ENCODE peak calls at places on chromosomes 6 and 20, in four cellular contexts. K is mesendoderm; L is B cell; Q is stimulated activated CD4-positive, alpha-beta T cell treated with anti-CD3 and anti-CD28 coated beads, Interleukin-15, amount 100 ng/mL, for 24 hours. E is an unnamed sample.

GRCh38 chr20:5630071-5630470 is 120.1 kb upstream of the SHLD1 start:
- DNase-seq in Q (no peak), K (no peak), L (no peak), E (peak; percentile 24)

GRCh38 chr20:24952376-24953203 is 3.5 kb downstream of the CST7 start:
- DNase-seq in Q (no peak), K (no peak), L (no peak), E (no peak)

GRCh38 chr20:61932711-61933480 is 132.8 kb downstream of the TAF4 start:
- DNase-seq in Q (no peak), K (no peak), L (no peak), E (no peak)

GRCh38 chr6:14021449-14021848 is 96.1 kb upstream of the CD83 start:
- DNase-seq in Q (no peak), K (no peak), L (no peak), E (no peak)

GRCh38 chr6:156645106-156645505 is 132.1 kb upstream of the ARID1B start:
- DNase-seq in Q (no peak), K (no peak), L (no peak), E (peak; percentile 43)

GRCh38 chr20:38748863-38749153 is 548 bp downstream of the ACTR5 start:
- DNase-seq in L (no peak), Q (peak; percentile 73), K (peak; percentile 77), E (no peak)

GRCh38 chr20:54140927-54141566 is 32.7 kb downstream of the CYP24A1 start:
- DNase-seq in Q (no peak), K (peak; percentile 11), L (no peak), E (peak; percentile 59)

GRCh38 chr6:159510141-159510540 is 182.9 kb downstream of the SOD2 start:
- DNase-seq in K (no peak), L (no peak), Q (no peak), E (no peak)

GRCh38 chr20:49028684-49029083 is 17.4 kb upstream of the CSE1L start:
- DNase-seq in Q (no peak), L (no peak), K (peak; percentile 63), E (peak; percentile 67)

E was measured in AG20443.